ENCODE peak calls at places on chromosomes 16 and 17, in four cellular contexts. E is K562, S is H1, T is HepG2. R is an unnamed sample.

GRCh38 chr17:10787306-10788020 is 16.4 kb downstream of the TMEM238L start:
- DNase-seq in S (no peak), E (no peak), T (no peak), R (no peak)

GRCh38 chr17:17994271-17994670 is 21.6 kb downstream of the DRC3 start:
- DNase-seq in T (peak), E (no peak), S (peak), R (peak)

GRCh38 chr17:72506773-72507172 is 386.0 kb downstream of the SOX9 start:
- DNase-seq in T (no peak), E (no peak), S (no peak), R (no peak)

GRCh38 chr16:28985206-28985605 is 354 bp downstream of the LAT start:
- DNase-seq in T (no peak), S (no peak), E (no peak), R (no peak)

GRCh38 chr17:81928497-81929252 is 1.1 kb upstream of the MAFG start:
- DNase-seq in E (no peak), S (no peak), T (no peak), R (no peak)

GRCh38 chr16:2775765-2776499 is 1.1 kb downstream of the ELOB start:
- DNase-seq in E (no peak), S (no peak), T (no peak), R (no peak)

GRCh38 chr17:8581002-8581658 is 49.4 kb downstream of the MYH10 start:
- DNase-seq in S (no peak), E (no peak), T (no peak), R (no peak)

GRCh38 chr17:76831316-76831715 is 36.9 kb upstream of the MGAT5B start:
- DNase-seq in T (no peak), S (no peak), E (no peak), R (no peak)

GRCh38 chr16:21226749-21227148 is 6.8 kb upstream of the ANKS4B start:
- DNase-seq in T (no peak), S (no peak), E (no peak), R (no peak)

GRCh38 chr16:22645868-22646267 is 135.2 kb downstream of the NPIPB5 start:
- DNase-seq in S (no peak), E (no peak), T (no peak), R (no peak)

GRCh38 chr16:4723071-4723767 is 10.9 kb downstream of the ANKS3 start:
- DNase-seq in S (no peak), T (no peak), E (no peak), R (no peak)

GRCh38 chr17:2282297-2282873 is 21.2 kb downstream of the SMG6 start:
- DNase-seq in S (no peak), T (peak), E (peak), R (no peak)

GRCh38 chr17:28643979-28644781 is 778 bp downstream of the BLTP2 start:
- DNase-seq in S (peak), T (peak), E (peak), R (peak)

GRCh38 chr17:39352986-39353385 is 48.4 kb downstream of the FBXL20 start:
- DNase-seq in E (no peak), T (no peak), S (no peak), R (no peak)

GRCh38 chr16:47581114-47581513 is 120.0 kb downstream of the PHKB start:
- DNase-seq in E (no peak), S (no peak), T (peak), R (no peak)

GRCh38 chr17:60314423-60314822 is 77.5 kb downstream of the USP32 start:
- DNase-seq in E (no peak), S (no peak), T (no peak), R (no peak)

GRCh38 chr17:9434502-9435113 is 141.0 kb downstream of the STX8 start:
- DNase-seq in E (no peak), S (no peak), T (no peak), R (no peak)

GRCh38 chr16:75836377-75837010 is 110.2 kb upstream of the CPHXL start:
- DNase-seq in E (no peak), S (no peak), T (no peak), R (no peak)

GRCh38 chr17:50274142-50274944 is at the start of gene TMEM92:
- DNase-seq in T (no peak), E (peak), S (peak), R (peak)

GRCh38 chr17:1067282-1067956 is 70.5 kb downstream of the TIMM22 start:
- DNase-seq in T (peak), S (no peak), E (no peak), R (no peak)

DNA sequence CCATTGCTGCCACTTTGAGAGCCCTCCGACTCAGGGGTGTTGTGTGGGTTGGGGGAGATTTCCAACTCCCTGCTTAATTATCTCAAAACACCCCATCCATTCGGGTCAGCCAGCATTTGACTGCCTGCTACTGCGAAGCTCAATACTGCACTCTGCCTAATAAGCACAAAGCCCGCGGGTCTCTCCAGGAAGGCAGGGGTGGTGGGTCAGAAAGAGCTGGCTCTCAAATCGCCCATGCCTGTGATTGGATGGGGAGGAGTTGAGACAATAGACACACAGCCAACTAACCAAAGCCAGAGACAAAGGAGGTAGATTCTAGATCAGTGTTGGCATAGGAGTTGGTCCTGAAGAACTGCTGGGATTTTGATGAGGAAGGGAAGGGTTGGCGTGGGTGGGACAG is 2.3 kb upstream of the XAF1 start:
- DNase-seq in E (no peak), S (no peak), T (no peak), R (no peak)
- TF ChIP-seq JUN in E (no peak), S (no peak), T (no peak), R (no peak)

DNA sequence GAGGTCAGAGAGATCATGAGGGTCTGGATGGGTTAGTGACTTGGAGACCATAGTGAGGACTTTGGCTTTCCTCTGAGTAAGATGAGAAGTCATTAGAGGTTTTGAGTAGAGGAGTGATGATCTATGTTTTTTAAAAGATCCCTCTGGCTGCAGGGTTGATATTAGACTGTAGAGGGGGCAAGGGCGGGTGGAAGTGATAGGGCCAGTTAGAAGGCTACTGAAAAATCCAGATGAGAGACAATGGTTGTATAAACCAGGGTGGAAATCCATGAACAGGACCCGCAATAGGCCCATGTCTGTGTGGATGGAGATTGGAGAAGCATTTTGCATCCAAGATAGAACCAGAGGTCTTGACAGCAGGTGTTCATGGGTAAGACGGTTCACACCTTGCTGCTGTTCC is 9.8 kb downstream of the ITGAL start:
- DNase-seq in E (peak), T (no peak), S (no peak), R (no peak)
- TF ChIP-seq SP1 in E (no peak), T (no peak), S (no peak), R (no peak)

GRCh38 chr17:16286947-16287562 is 66.2 kb downstream of the CENPV start:
- DNase-seq in T (no peak), S (peak), E (peak), R (peak)
- TF ChIP-seq JUN in T (no peak), S (no peak), E (no peak), R (no peak)

GRCh38 chr17:30292490-30292858 is 730 bp upstream of the BLMH start:
- DNase-seq in T (no peak), E (no peak), S (no peak), R (no peak)

GRCh38 chr17:30290077-30290476 is 1.7 kb downstream of the BLMH start:
- DNase-seq in E (peak), S (no peak), T (no peak), R (no peak)

GRCh38 chr17:30291571-30292489 is at the start of gene BLMH:
- DNase-seq in T (peak), S (peak), E (peak), R (peak)

GRCh38 chr17:30296499-30297038 is 4.8 kb upstream of the BLMH start:
- DNase-seq in S (no peak), E (peak), T (no peak), R (no peak)

GRCh38 chr17:30290696-30291570 is 811 bp downstream of the BLMH start:
- DNase-seq in S (no peak), E (peak), T (peak), R (peak)
- TF ChIP-seq SP1 in S (no peak), E (no peak), T (no peak), R (no peak)